ENCODE peak calls at places on chromosomes 12 and 14, in four cellular contexts. T is neural crest cell; J is LoVo; Q is activated naive CD8-positive, alpha-beta T cell treated with anti-CD3 and anti-CD28 coated beads for 36 hours. G is an unnamed sample.

GRCh38 chr12:9341260-9341585 is 133.0 kb upstream of the PZP start:
- DNase-seq in T (no peak), J (no peak), Q (no peak), G (no peak)

GRCh38 chr14:85195872-85196477 is 334.0 kb upstream of the FLRT2 start:
- DNase-seq in T (no peak), J (no peak), Q (no peak), G (no peak)

GRCh38 chr12:52041032-52041431 is 10.2 kb upstream of the NR4A1 start:
- DNase-seq in T (no peak), J (no peak), Q (no peak), G (no peak)

GRCh38 chr12:78470354-78471195 is 394.0 kb upstream of the SYT1 start:
- DNase-seq in T (peak), J (peak), Q (no peak), G (peak)

GRCh38 chr12:9127936-9128663 is 12.4 kb upstream of the A2M start:
- DNase-seq in T (no peak), J (no peak), Q (no peak), G (no peak)

GRCh38 chr12:46647034-46647433 is 178.8 kb downstream of the SLC38A4 start:
- DNase-seq in T (no peak), J (no peak), Q (no peak), G (no peak)

GRCh38 chr12:88453323-88453722 is 126.9 kb downstream of the KITLG start:
- DNase-seq in T (no peak), J (no peak), Q (no peak), G (no peak)

GRCh38 chr14:33782923-33783322 is 168.0 kb downstream of the EGLN3 start:
- DNase-seq in T (no peak), J (no peak), Q (no peak), G (no peak)

GRCh38 chr14:99468836-99469592 is 11.6 kb downstream of the SETD3 start:
- DNase-seq in T (no peak), J (no peak), Q (no peak), G (no peak)

GRCh38 chr12:116426391-116427136 is 132.6 kb upstream of the MAP1LC3B2 start:
- DNase-seq in T (no peak), J (peak), Q (no peak), G (peak)

GRCh38 chr12:80282761-80283160 is 161.3 kb upstream of the PTPRQ start:
- DNase-seq in T (no peak), J (no peak), Q (no peak), G (no peak)

GRCh38 chr14:52110441-52111086 is 41.7 kb upstream of the NID2 start:
- DNase-seq in T (no peak), J (no peak), Q (no peak), G (no peak)

GRCh38 chr12:69688021-69688420 is 11.1 kb downstream of the BEST3 start:
- DNase-seq in T (no peak), J (no peak), Q (no peak), G (no peak)

GRCh38 chr12:99271071-99271470 is 376.5 kb upstream of the GARIN6 start:
- DNase-seq in T (no peak), J (peak), Q (no peak), G (no peak)

GRCh38 chr12:132544173-132544468 is 54.2 kb downstream of the FBRSL1 start:
- DNase-seq in T (no peak), J (no peak), Q (no peak), G (no peak)

GRCh38 chr12:12983420-12984035 is 16.5 kb downstream of the HEBP1 start:
- DNase-seq in T (no peak), J (peak), Q (no peak), G (peak)

GRCh38 chr14:69315302-69315701 is 55.3 kb downstream of the GALNT16 start:
- DNase-seq in T (no peak), J (no peak), Q (no peak), G (no peak)

GRCh38 chr12:49658276-49658675 is 34.9 kb downstream of the PRPF40B start:
- DNase-seq in T (no peak), J (no peak), Q (no peak), G (no peak)

GRCh38 chr14:59343585-59343984 is 121.6 kb downstream of the GPR135 start:
- DNase-seq in T (no peak), J (no peak), Q (no peak), G (peak)

GRCh38 chr14:104657114-104657524 is 32.3 kb upstream of the INF2 start:
- DNase-seq in T (no peak), J (no peak), Q (peak), G (no peak)

GRCh38 chr12:117819160-117819559 is 149.6 kb downstream of the KSR2 start:
- DNase-seq in T (no peak), J (no peak), Q (no peak), G (no peak)

GRCh38 chr14:29897181-29897580 is 30.5 kb downstream of the PRKD1 start:
- DNase-seq in T (no peak), J (no peak), Q (no peak), G (no peak)

GRCh38 chr12:123829561-123829960 is 67.5 kb downstream of the DNAH10 start:
- DNase-seq in T (no peak), J (no peak), Q (no peak), G (no peak)

GRCh38 chr12:9651265-9651729 is 18.2 kb upstream of the CLEC2D start:
- DNase-seq in T (no peak), J (no peak), Q (peak), G (no peak)

GRCh38 chr12:13941258-13942249 is 39.8 kb downstream of the GRIN2B start:
- DNase-seq in T (peak), J (peak), Q (no peak), G (peak)

GRCh38 chr12:1779783-1780182 is 40.6 kb upstream of the LRTM2 start:
- DNase-seq in T (no peak), J (no peak), Q (no peak), G (no peak)

GRCh38 chr14:89750206-89750867 is 204.2 kb downstream of the EFCAB11 start:
- DNase-seq in T (no peak), J (no peak), Q (no peak), G (no peak)

GRCh38 chr14:101527987-101528386 is 33.3 kb upstream of the DIO3 start:
- DNase-seq in T (no peak), J (no peak), Q (no peak), G (no peak)

GRCh38 chr14:74945261-74945851 is 10.0 kb downstream of the PGF start:
- DNase-seq in T (peak), J (no peak), Q (peak), G (peak)

GRCh38 chr14:94690896-94691657 is 78.8 kb downstream of the GSC start:
- DNase-seq in T (no peak), J (no peak), Q (no peak), G (no peak)

GRCh38 chr14:68547305-68548193 is 245.3 kb downstream of the ZFP36L1 start:
- DNase-seq in T (no peak), J (peak), Q (no peak), G (no peak)

GRCh38 chr14:61478971-61479473 is 157.6 kb downstream of the PRKCH start:
- DNase-seq in T (no peak), J (no peak), Q (peak), G (no peak)

GRCh38 chr12:79597910-79598309 is 92.9 kb downstream of the PAWR start:
- DNase-seq in T (no peak), J (no peak), Q (no peak), G (no peak)

GRCh38 chr14:103260629-103261124 is 73.4 kb upstream of the EIF5 start:
- DNase-seq in T (no peak), J (peak), Q (no peak), G (peak)

GRCh38 chr12:71799105-71799504 is 40.5 kb upstream of the TBC1D15 start:
- DNase-seq in T (no peak), J (no peak), Q (no peak), G (no peak)

GRCh38 chr12:57727758-57728395 is 10.7 kb downstream of the AGAP2 start:
- DNase-seq in T (no peak), J (no peak), Q (no peak), G (no peak)

GRCh38 chr14:56333361-56334279 is 215.4 kb downstream of the PELI2 start:
- DNase-seq in T (no peak), J (peak), Q (no peak), G (peak)

GRCh38 chr12:58540480-58541299 is 379.6 kb downstream of the LRIG3 start:
- DNase-seq in T (peak), J (peak), Q (peak), G (peak)

G was measured in Calu3.